ENCODE peak calls at places on chromosomes 3 and 15, in six cellular contexts. T is kidney epithelial cell, L is neural progenitor cell, P is cardiac fibroblast, A is left lung, J is stomach. R is an unnamed sample.

GRCh38 chr3:168047190-168047795 is 48.4 kb downstream of the GOLIM4 start:
- DNase-seq in T (peak), L (peak), P (peak), A (no peak), J (no peak), R (peak)

GRCh38 chr3:158725348-158725966 is 6.8 kb downstream of the RARRES1 start:
- DNase-seq in T (peak), L (no peak), P (peak), A (no peak), J (no peak), R (peak)

GRCh38 chr15:64903331-64903950 is 8.3 kb upstream of the ANKDD1A start:
- DNase-seq in T (no peak), L (no peak), P (peak), A (no peak), J (no peak), R (no peak)

GRCh38 chr3:24640330-24640877 is 145.8 kb upstream of the THRB start:
- DNase-seq in T (peak), L (peak), P (peak), A (no peak), J (no peak), R (no peak)

GRCh38 chr15:65877752-65878151 is 8.5 kb downstream of the RAB11A start:
- DNase-seq in T (no peak), L (no peak), P (no peak), A (no peak), J (no peak), R (no peak)

GRCh38 chr3:187740446-187741399 is 4.5 kb downstream of the BCL6 start:
- DNase-seq in T (no peak), L (peak), P (peak), A (peak), J (peak), R (peak)

GRCh38 chr3:46298871-46299607 is 54.9 kb upstream of the CCR2 start:
- DNase-seq in T (no peak), L (no peak), P (no peak), A (no peak), J (no peak), R (no peak)

GRCh38 chr3:58627941-58628340 is 38.6 kb downstream of the FAM3D start:
- DNase-seq in T (no peak), L (no peak), P (no peak), A (no peak), J (no peak), R (no peak)

GRCh38 chr15:39084683-39085530 is 496.0 kb upstream of the THBS1 start:
- DNase-seq in T (peak), L (no peak), P (peak), A (peak), J (no peak), R (peak)

GRCh38 chr15:38894260-38894948 is 329.8 kb upstream of the RASGRP1 start:
- DNase-seq in T (peak), L (no peak), P (peak), A (no peak), J (no peak), R (peak)

DNA sequence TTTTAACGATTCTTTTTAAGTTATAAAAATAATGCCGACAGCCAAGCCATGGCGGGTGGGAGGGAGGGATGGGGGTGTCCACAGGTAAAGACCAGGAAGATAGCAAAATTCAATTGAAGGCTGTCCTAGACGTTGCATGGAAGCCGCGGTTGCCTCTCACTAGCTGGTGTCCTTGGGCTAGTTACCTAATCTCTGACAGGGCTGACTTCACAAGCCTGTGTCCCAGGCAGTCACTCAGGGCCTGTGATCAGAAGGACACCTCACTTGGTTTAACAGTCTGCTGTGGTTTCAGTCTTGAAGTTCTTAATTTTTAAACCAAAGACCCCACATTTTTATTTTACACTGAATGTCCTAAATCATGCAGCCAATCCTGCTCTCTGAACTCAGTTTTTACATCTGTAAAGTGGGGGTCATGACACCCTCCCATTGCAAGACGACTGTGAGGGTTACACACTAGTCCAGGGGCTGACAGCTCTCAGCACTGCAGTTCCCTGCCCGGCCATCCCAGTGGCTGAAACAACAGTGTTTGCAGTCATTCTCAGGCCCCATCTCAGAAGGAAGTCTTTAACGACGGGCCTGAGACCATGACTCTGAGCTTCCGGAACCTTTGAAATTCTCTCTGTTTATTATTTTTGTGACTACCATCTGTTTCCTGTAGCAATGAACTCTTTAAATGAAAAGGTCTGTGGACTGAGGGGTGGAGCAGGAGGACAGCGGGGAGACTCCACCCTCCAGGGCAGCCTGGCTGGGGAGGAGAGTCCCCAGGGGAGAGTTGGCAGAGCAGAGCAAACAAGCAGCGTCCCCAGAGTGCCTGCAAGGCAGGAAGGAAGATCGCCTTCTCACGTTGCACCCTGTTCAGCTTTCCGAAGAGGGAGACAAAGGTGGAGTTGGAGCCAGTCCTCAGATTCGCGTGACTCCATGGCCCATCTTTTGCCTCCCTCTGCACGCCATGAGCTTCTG is 525.4 kb upstream of the PROK2 start:
- DNase-seq in T (no peak), L (no peak), P (peak), A (no peak), J (no peak), R (peak)
- H3K4me3 ChIP-seq in T (no peak), L (no peak), P (no peak), A (no peak), J (no peak), R (no peak)

GRCh38 chr3:154040283-154040682 is 80.9 kb upstream of the ARHGEF26 start:
- DNase-seq in T (no peak), L (no peak), P (peak), A (no peak), J (no peak), R (no peak)
- TF ChIP-seq CTCF in T (peak), L (peak), P (peak), A (peak), J (peak), R (peak)

GRCh38 chr3:35638640-35639250 is 580 bp upstream of the ARPP21 start:
- DNase-seq in T (no peak), L (no peak), P (no peak), A (no peak), J (no peak), R (no peak)

GRCh38 chr3:35640736-35641135 is 1.4 kb downstream of the ARPP21 start:
- DNase-seq in T (no peak), L (no peak), P (no peak), A (no peak), J (no peak), R (no peak)

GRCh38 chr3:35640186-35640584 is 860 bp downstream of the ARPP21 start:
- DNase-seq in T (no peak), L (no peak), P (no peak), A (no peak), J (no peak), R (no peak)

GRCh38 chr3:35641920-35642532 is 2.7 kb downstream of the ARPP21 start:
- DNase-seq in T (no peak), L (no peak), P (no peak), A (no peak), J (no peak), R (no peak)

DNA sequence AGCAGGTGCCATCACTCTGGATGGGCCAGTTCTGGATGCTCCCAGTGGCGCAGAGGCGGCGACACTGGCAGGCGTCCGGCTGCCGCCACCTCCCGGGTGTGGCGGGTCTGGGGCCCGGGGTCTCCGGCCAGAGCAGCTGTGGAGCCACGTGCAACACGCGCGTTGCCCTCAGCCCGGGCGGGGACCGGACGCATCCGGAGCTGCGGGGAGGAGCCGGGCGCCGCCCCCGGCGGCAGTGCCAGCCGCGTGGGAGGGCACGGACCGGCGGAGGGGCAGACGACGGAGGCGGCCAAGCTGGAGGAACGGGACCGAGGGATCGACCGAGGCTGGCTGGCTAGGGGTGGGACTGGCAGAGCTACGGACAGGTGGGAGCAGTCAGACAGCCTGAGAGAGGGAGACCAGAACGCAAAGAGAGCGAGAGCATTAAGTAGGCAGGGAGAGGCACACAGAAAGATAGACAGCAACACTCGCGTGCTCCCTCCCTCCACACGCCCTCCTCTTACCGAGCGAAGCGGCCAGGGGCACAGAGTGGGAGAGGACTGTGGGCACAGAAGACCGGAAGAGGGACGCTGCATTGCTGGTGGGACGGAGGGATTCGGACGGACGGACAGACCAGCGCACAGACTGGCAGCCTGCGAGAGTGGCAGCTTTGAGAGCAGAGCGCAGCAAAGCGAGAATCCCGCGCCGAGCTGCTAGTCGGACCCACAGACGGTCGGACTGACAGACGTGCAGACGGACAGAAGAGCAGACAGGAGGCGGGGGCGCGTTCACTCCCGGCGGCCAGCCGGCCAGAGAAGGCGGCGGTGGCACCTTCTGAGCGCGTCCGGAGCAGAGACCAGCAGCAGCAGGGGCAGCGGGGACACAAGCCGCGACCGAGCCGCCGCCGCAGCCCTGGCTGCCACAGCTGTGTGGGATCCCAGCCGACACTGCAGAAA is at the start of gene ARPP21:
- DNase-seq in T (no peak), L (peak), P (peak), A (no peak), J (no peak), R (no peak)
- H3K4me3 ChIP-seq in T (peak), L (peak), P (peak), A (peak), J (peak), R (no peak)

DNA sequence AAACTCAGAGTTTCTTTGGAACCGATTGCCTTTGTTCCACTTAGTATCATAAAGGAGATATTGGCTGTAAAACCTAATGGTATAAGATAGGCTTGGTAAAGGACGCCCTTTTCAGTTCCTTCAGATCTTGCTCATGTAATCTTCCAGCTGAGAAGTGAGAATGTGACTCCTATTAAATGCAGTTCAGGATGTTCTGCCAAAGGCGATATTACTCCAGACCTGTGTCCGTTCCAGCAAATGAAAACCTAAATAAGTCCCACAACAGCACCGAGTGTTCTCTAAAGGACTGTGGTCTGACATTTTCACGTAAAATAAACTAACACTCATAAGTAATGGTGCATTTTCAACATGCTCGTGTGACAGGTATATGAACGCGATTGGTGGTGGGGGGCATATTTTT is 276.2 kb downstream of the FEZF2 start:
- DNase-seq in T (no peak), L (no peak), P (no peak), A (no peak), J (no peak), R (no peak)
- TF ChIP-seq CTCF in T (no peak), L (no peak), P (no peak), A (no peak), J (no peak), R (no peak)

DNA sequence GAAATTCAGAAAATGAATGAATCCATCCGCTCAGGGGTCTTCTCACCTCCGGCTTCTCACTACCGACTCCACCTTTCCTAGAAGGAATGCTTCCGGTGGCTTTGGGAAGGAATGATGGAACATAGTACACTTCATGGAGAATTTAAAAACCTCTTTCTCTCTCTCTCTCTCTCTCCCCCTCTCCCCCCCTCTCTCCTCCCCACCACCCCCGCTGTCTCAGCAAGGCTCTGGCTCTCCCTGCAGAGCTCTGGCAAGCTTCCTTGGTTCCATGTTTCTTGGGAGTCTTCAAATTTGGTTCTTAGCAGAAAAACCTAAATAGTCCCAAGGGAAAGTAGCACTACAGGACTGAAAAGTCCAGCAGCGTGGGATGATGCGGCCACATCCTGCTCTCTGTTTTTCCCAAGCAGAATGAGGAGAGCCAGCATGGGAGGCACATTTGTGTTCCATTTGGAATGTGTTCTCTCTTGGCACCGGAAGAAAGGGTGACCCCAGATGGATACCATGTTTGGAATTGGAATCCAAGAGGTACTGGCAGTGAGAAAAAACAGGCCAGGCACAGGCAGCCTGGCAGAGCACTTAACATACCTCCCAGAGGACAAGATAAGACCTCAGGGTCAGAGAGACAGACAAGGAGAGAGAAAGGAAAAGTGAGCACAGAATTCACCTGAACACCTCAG is at the start of gene POPDC2:
- DNase-seq in T (no peak), L (no peak), P (peak), A (no peak), J (no peak), R (no peak)
- H3K4me3 ChIP-seq in T (no peak), L (no peak), P (no peak), A (no peak), J (peak), R (no peak)

DNA sequence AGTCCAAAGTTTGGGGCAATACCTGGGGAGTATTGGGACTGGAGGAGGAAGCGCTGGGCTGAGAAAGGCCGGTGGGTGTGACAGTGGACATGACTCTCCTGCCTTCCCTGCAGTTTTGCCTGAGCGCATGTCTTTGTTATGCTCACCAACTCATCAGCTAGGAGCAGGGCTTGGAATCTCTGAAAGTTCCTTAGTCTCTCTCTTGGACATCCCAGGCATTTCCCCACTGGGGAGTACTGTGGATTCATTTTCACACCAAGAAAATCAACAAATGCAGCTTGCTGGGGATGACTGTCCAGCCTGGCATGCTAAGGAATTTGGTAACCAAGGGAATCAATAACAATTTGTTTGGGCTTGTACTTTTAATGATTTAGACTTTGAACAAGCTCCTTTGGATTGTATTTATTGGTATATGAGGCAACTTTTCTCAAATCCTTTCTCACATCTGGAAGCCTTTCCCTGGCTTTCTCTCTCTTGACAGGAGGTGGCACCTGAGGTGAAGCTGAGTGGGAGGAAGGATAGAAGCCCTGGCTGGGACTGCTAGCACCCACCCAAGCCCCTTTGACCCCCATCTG is 48.5 kb upstream of the CHST2 start:
- DNase-seq in T (peak), L (no peak), P (peak), A (no peak), J (no peak), R (peak)
- TF ChIP-seq CTCF in T (no peak), L (no peak), P (no peak), A (no peak), J (no peak), R (peak)

GRCh38 chr15:67085237-67085817 is 19.9 kb downstream of the SMAD3 start:
- DNase-seq in T (no peak), L (no peak), P (no peak), A (no peak), J (no peak), R (no peak)

GRCh38 chr15:67085818-67086649 is 20.6 kb downstream of the SMAD3 start:
- DNase-seq in T (peak), L (no peak), P (peak), A (no peak), J (no peak), R (peak)

GRCh38 chr15:67086650-67086941 is 21.2 kb downstream of the SMAD3 start:
- DNase-seq in T (no peak), L (no peak), P (no peak), A (no peak), J (no peak), R (no peak)

GRCh38 chr15:67083135-67083766 is 17.8 kb downstream of the SMAD3 start:
- DNase-seq in T (no peak), L (no peak), P (peak), A (no peak), J (no peak), R (no peak)

DNA sequence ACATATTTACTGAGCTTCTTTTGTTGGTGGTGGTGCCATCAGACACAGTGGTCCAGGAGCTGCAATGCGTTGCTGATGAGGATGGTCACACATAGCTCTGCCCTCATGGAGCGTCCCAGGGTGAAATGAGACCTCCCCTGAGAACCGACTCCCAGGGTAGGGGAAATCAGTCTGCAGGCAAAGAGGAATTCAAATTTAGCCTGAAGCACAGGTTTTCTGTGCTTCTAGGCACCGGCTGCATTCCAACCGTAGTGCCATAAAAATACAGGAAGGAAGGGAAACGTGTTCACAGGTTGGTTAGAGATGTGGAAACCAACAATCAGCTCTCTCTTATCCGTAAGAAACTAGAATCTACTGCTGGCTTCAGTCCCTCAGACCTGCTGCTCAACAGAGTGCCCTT is 19.2 kb downstream of the SMAD3 start:
- DNase-seq in T (no peak), L (no peak), P (no peak), A (no peak), J (no peak), R (no peak)
- H3K4me3 ChIP-seq in T (no peak), L (no peak), P (no peak), A (no peak), J (no peak), R (no peak)

DNA sequence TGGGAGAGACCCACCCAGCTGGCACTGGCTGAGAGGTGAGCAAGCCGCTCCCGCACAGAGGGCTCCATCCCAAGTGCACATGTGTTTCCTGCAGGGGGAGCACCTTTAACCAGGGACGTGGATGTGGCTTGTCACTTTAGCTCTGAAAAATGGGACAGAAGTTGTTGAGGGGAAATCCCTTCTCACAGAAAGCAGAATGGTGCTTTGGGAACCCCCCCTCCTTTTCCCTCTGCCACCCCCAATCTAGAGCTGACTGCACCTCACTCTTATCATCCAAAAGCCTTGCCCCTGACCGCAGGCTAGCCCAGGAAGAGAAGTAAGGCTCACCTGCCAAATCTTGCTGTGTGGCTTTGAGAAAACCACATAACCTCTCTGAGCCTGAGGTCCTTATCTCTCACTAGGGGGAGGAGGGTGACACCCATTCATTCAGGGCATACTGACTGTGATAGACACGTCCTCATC is 77.9 kb downstream of the RPN1 start:
- DNase-seq in T (no peak), L (peak), P (no peak), A (no peak), J (no peak), R (no peak)
- TF ChIP-seq CTCF in T (peak), L (peak), P (peak), A (no peak), J (peak), R (peak)